ENCODE peak calls at places on chromosomes 1 and 21, in seven cellular contexts. H is activated naive CD8-positive, alpha-beta T cell treated with anti-CD3 and anti-CD28 coated beads, Interleukin-2, amount 50 U/mL, for 24 hours; W is GM19239; R is heart right ventricle; D is H9; Z is mucosa of gallbladder; F is IMR-90. S is an unnamed sample.

GRCh38 chr1:170075186-170075585 is 691 bp upstream of the KIFAP3 start:
- DNase-seq in Z (no peak), H (no peak), F (no peak), D (no peak), W (no peak), R (no peak), S (no peak)

GRCh38 chr1:212007896-212008295 is 27.5 kb downstream of the INTS7 start:
- DNase-seq in H (no peak), Z (no peak), F (no peak), D (no peak), R (no peak), W (no peak), S (no peak)

GRCh38 chr1:248816042-248816851 is 9.5 kb downstream of the SH3BP5L start:
- DNase-seq in R (no peak), F (no peak), W (no peak), H (no peak), D (no peak), Z (no peak), S (no peak)

GRCh38 chr1:236774926-236775325 is 20.2 kb upstream of the MTR start:
- DNase-seq in Z (no peak), D (no peak), F (peak), R (peak), W (no peak), H (no peak), S (no peak)

GRCh38 chr1:160621633-160622413 is 25.0 kb downstream of the SLAMF1 start:
- DNase-seq in W (no peak), Z (no peak), F (no peak), D (no peak), R (no peak), H (no peak), S (no peak)

GRCh38 chr1:224689354-224689753 is 73.2 kb downstream of the CNIH3 start:
- DNase-seq in R (no peak), D (peak), H (no peak), Z (no peak), F (no peak), W (no peak), S (no peak)

GRCh38 chr1:94071956-94072355 is 49.0 kb downstream of the ABCA4 start:
- DNase-seq in W (no peak), R (no peak), F (no peak), Z (no peak), D (no peak), H (no peak), S (no peak)

GRCh38 chr21:34235514-34235913 is 128.3 kb upstream of the KCNE2 start:
- DNase-seq in W (no peak), Z (no peak), H (no peak), F (no peak), R (no peak), D (no peak), S (no peak)

GRCh38 chr1:204359474-204360255 is at the start of gene PLEKHA6:
- DNase-seq in W (no peak), R (peak), H (peak), Z (peak), F (peak), D (no peak), S (no peak)

GRCh38 chr1:5448486-5448885 is 543.7 kb downstream of the NPHP4 start:
- DNase-seq in D (peak), Z (no peak), F (no peak), R (no peak), H (peak), W (no peak), S (peak)

GRCh38 chr1:94305704-94306103 is 68.3 kb upstream of the ARHGAP29 start:
- DNase-seq in F (peak), W (no peak), R (no peak), Z (no peak), D (no peak), H (no peak), S (no peak)

GRCh38 chr1:56397811-56398231 is 181.5 kb downstream of the PLPP3 start:
- DNase-seq in F (peak), D (no peak), R (no peak), W (no peak), H (no peak), Z (no peak), S (no peak)

GRCh38 chr1:58885998-58886397 is 102.2 kb upstream of the JUN start:
- DNase-seq in H (no peak), D (no peak), W (no peak), F (no peak), Z (no peak), R (no peak), S (peak)

GRCh38 chr1:161304927-161305871 is 4.6 kb downstream of the MPZ start:
- DNase-seq in D (no peak), Z (no peak), R (no peak), H (no peak), F (no peak), W (no peak), S (no peak)

GRCh38 chr1:212218911-212219310 is 66.3 kb upstream of the PPP2R5A start:
- DNase-seq in R (no peak), H (no peak), F (peak), W (peak), D (no peak), Z (no peak), S (no peak)

GRCh38 chr21:41725421-41726021 is 41.3 kb downstream of the RIPK4 start:
- DNase-seq in H (no peak), R (no peak), F (no peak), Z (no peak), W (no peak), D (no peak), S (no peak)

GRCh38 chr1:6275826-6276764 is 15.2 kb upstream of the GPR153 start:
- DNase-seq in H (no peak), Z (peak), D (peak), R (peak), F (peak), W (no peak), S (no peak)

GRCh38 chr21:26597981-26598380 is 24.9 kb upstream of the CYYR1 start:
- DNase-seq in Z (no peak), W (no peak), F (no peak), D (no peak), R (no peak), H (no peak), S (no peak)

GRCh38 chr1:41666991-41667631 is 182.6 kb upstream of the EDN2 start:
- DNase-seq in Z (no peak), H (peak), W (no peak), D (no peak), F (peak), R (no peak), S (peak)

GRCh38 chr1:154427173-154428139 is 22.3 kb downstream of the IL6R start:
- DNase-seq in F (peak), H (no peak), R (peak), D (no peak), Z (peak), W (no peak), S (no peak)

GRCh38 chr1:225598847-225599246 is 54.1 kb downstream of the ENAH start:
- DNase-seq in R (no peak), D (no peak), W (no peak), F (no peak), H (no peak), Z (no peak), S (no peak)

GRCh38 chr1:187477103-187477502 is 648.4 kb downstream of the PLA2G4A start:
- DNase-seq in F (no peak), W (no peak), D (no peak), R (no peak), H (no peak), Z (no peak), S (no peak)

GRCh38 chr1:180167021-180167701 is 12.5 kb downstream of the QSOX1 start:
- DNase-seq in F (no peak), W (no peak), D (peak), Z (no peak), R (peak), H (no peak), S (no peak)

GRCh38 chr1:93591291-93591832 is 90.3 kb downstream of the BCAR3 start:
- DNase-seq in D (no peak), R (no peak), F (no peak), Z (no peak), W (peak), H (no peak), S (no peak)

GRCh38 chr1:217525773-217526490 is 105.0 kb downstream of the GPATCH2 start:
- DNase-seq in H (no peak), F (peak), W (no peak), D (no peak), R (no peak), Z (no peak), S (no peak)

GRCh38 chr1:12208764-12209494 is 20.9 kb upstream of the VPS13D start:
- DNase-seq in F (peak), H (peak), R (peak), W (peak), D (peak), Z (peak), S (peak)

GRCh38 chr1:175077356-175078030 is 9.9 kb downstream of the TNN start:
- DNase-seq in D (no peak), W (no peak), Z (no peak), F (no peak), H (no peak), R (no peak), S (no peak)

GRCh38 chr1:53860967-53861411 is 22.9 kb upstream of the NDC1 start:
- DNase-seq in D (peak), Z (peak), R (peak), F (peak), H (peak), W (peak), S (peak)

GRCh38 chr1:19858894-19859293 is 23.3 kb upstream of the OTUD3 start:
- DNase-seq in H (no peak), R (no peak), F (no peak), Z (no peak), W (no peak), D (no peak), S (no peak)

GRCh38 chr1:239811211-239811902 is 280.3 kb upstream of the FMN2 start:
- DNase-seq in F (no peak), H (no peak), W (no peak), R (no peak), Z (no peak), D (peak), S (no peak)

GRCh38 chr1:18572022-18572920 is 58.4 kb upstream of the PAX7 start:
- DNase-seq in Z (no peak), R (no peak), H (no peak), D (no peak), W (no peak), F (no peak), S (no peak)

GRCh38 chr1:160103658-160104519 is 5.5 kb upstream of the IGSF8 start:
- DNase-seq in R (no peak), H (no peak), D (no peak), F (no peak), Z (no peak), W (no peak), S (peak)

GRCh38 chr21:41438425-41439113 is 12.5 kb downstream of the MX1 start:
- DNase-seq in H (no peak), F (no peak), R (no peak), Z (no peak), W (no peak), D (no peak), S (no peak)

GRCh38 chr1:157540852-157541251 is 11.5 kb downstream of the FCRL5 start:
- DNase-seq in H (no peak), D (no peak), R (no peak), W (no peak), Z (no peak), F (no peak), S (no peak)

GRCh38 chr1:48697066-48697707 is 79.5 kb downstream of the BEND5 start:
- DNase-seq in H (peak), R (peak), F (peak), W (peak), Z (peak), D (peak), S (peak)

GRCh38 chr1:1264868-1265272 is 8.8 kb downstream of the UBE2J2 start:
- DNase-seq in Z (no peak), R (no peak), H (no peak), D (peak), F (peak), W (no peak), S (no peak)

GRCh38 chr21:32819702-32820101 is 48.1 kb upstream of the PAXBP1 start:
- DNase-seq in Z (peak), F (peak), W (no peak), R (peak), H (no peak), D (no peak), S (no peak)

GRCh38 chr1:85188530-85188929 is 12.3 kb downstream of the SYDE2 start:
- DNase-seq in R (no peak), F (no peak), D (no peak), H (no peak), W (no peak), Z (no peak), S (no peak)

GRCh38 chr1:75725256-75725655 is 747 bp downstream of the ACADM start:
- DNase-seq in H (no peak), W (no peak), D (no peak), R (no peak), F (peak), Z (no peak), S (no peak)

GRCh38 chr1:167663002-167663772 is 33.2 kb downstream of the RCSD1 start:
- DNase-seq in H (no peak), R (peak), W (no peak), D (no peak), Z (no peak), F (peak), S (no peak)

S was measured in CD8-positive, alpha-beta memory T cell.